ENCODE peak calls at places on chromosome 3, in six cellular contexts. X is lower lobe of right lung, L is GM12865, U is heart left ventricle, C is transverse colon, P is choroid plexus epithelial cell. Z is an unnamed sample.

GRCh38 chr3:70606018-70606417 is 293.6 kb upstream of the MDFIC2 start:
- DNase-seq in X (no peak), U (no peak), C (no peak), P (peak; percentile 5), L (no peak), Z (no peak)

GRCh38 chr3:11379824-11380281 is 107.7 kb downstream of the ATG7 start:
- DNase-seq in L (no peak), U (no peak), X (no peak), P (peak; percentile 44), C (no peak), Z (peak; percentile 58)

GRCh38 chr3:69008980-69009379 is 4.5 kb downstream of the EOGT start:
- DNase-seq in L (no peak), C (no peak), X (no peak), P (no peak), U (no peak), Z (no peak)

GRCh38 chr3:140276698-140277097 is 341.7 kb downstream of the CLSTN2 start:
- DNase-seq in P (peak; percentile 53), C (no peak), X (no peak), L (peak; percentile 27), U (no peak), Z (peak; percentile 10)

GRCh38 chr3:195403841-195404408 is 38.9 kb downstream of the ACAP2 start:
- DNase-seq in P (peak; percentile 52), L (no peak), U (no peak), C (no peak), X (no peak), Z (peak; percentile 9)

GRCh38 chr3:64623125-64623524 is 64.7 kb downstream of the ADAMTS9 start:
- DNase-seq in L (no peak), U (no peak), X (no peak), C (no peak), P (peak; percentile 11), Z (no peak)

GRCh38 chr3:40780341-40780800 is 255.6 kb downstream of the ZNF621 start:
- DNase-seq in P (peak; percentile 16), X (peak; percentile 78), C (peak; percentile 23), L (no peak), U (peak; percentile 83), Z (no peak)

GRCh38 chr3:129360224-129360623 is 68.2 kb downstream of the EFCAB12 start:
- DNase-seq in X (no peak), C (no peak), L (no peak), P (no peak), U (no peak), Z (no peak)

GRCh38 chr3:170593634-170594033 is 7.8 kb upstream of the SLC7A14 start:
- DNase-seq in C (no peak), P (no peak), X (no peak), U (no peak), L (no peak), Z (no peak)

GRCh38 chr3:39096775-39097174 is 10.7 kb downstream of the GORASP1 start:
- DNase-seq in U (no peak), C (no peak), X (no peak), L (no peak), P (peak; percentile 56), Z (no peak)

GRCh38 chr3:46276497-46277099 is 34.3 kb downstream of the CCR3 start:
- DNase-seq in U (peak; percentile 59), L (peak; percentile 82), C (peak; percentile 85), P (peak; percentile 18), X (peak; percentile 75), Z (no peak)

GRCh38 chr3:187088701-187089100 is 50.6 kb downstream of the RPL39L start:
- DNase-seq in C (no peak), U (no peak), X (no peak), L (no peak), P (no peak), Z (no peak)

GRCh38 chr3:197549261-197549885 is 6.4 kb downstream of the BDH1 start:
- DNase-seq in C (no peak), L (no peak), P (peak; percentile 48), X (no peak), U (no peak), Z (no peak)

GRCh38 chr3:127690823-127691452 is 18.2 kb downstream of the ABTB1 start:
- DNase-seq in P (peak; percentile 79), X (peak; percentile 62), L (peak; percentile 49), C (no peak), U (no peak), Z (peak; percentile 64)

GRCh38 chr3:29202368-29202767 is 78.5 kb upstream of the RBMS3 start:
- DNase-seq in X (no peak), P (peak; percentile 46), C (no peak), U (no peak), L (no peak), Z (peak; percentile 51)

GRCh38 chr3:57053122-57053521 is 7.3 kb upstream of the SPATA12 start:
- DNase-seq in L (no peak), P (no peak), U (no peak), C (no peak), X (no peak), Z (no peak)

GRCh38 chr3:194730369-194730768 is 44.7 kb downstream of the FAM43A start:
- DNase-seq in X (peak; percentile 58), U (no peak), C (peak; percentile 63), L (peak; percentile 41), P (no peak), Z (no peak)

DNA sequence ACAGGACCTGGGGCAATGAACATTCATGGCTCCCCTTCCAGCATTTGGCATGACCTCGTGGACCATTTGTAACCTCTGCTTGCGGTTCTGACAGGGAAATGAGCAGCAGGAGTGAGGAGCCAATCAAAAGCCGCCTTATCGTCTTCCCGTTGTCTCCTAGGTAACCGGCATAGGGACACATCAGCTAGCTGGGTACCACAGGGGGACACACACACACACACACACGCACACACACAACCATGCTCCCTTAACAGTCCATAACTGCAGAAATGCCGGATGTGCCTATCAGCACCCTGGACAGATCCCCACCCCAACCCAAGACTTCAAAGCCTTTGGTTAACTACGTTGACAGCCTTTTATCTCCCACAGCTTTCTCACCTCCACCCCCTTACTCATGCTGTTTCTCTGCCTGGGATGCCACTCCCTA is 53.4 kb upstream of the CCDC174 start:
- DNase-seq in X (no peak), C (no peak), U (no peak), P (peak; percentile 64), L (peak; percentile 33), Z (peak; percentile 45)
- H3K4me3 ChIP-seq in X (no peak overlapping the region), C (no peak overlapping the region), U (no peak overlapping the region), P (no peak overlapping the region), L (no peak overlapping the region), Z (no peak overlapping the region)

DNA sequence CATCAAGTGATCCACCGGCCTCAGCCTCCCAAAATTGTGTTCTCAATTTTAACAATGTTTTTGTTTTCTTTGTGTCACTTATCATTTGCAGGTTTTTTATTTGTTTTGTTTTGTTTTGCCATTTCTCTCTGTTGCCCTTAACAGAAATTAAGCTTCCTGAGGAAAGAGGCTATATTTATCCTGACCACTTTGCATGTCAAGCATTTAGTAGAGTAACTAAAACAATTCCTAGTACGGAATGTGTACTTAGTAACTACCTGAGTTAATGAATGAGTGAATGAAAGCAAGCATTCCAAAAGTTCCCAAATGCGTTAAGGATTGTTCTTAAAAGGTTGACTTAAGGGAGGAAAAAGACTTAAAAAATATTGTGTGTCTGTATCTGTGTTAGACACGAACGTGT is 193.1 kb downstream of the GBE1 start:
- DNase-seq in L (no peak), U (no peak), X (no peak), C (no peak), P (no peak), Z (no peak)
- TF ChIP-seq CTCF in L (no peak), U (no peak), X (no peak), C (no peak), P (no peak), Z (no peak)

GRCh38 chr3:184352149-184352785 is 9.1 kb downstream of the CLCN2 start:
- DNase-seq in P (no peak), L (no peak), X (no peak), U (no peak), C (peak; percentile 90), Z (no peak)
- H3K4me3 ChIP-seq in P (no peak overlapping the region), L (no peak overlapping the region), X (no peak overlapping the region), U (no peak overlapping the region), C (no peak overlapping the region), Z (no peak overlapping the region)

DNA sequence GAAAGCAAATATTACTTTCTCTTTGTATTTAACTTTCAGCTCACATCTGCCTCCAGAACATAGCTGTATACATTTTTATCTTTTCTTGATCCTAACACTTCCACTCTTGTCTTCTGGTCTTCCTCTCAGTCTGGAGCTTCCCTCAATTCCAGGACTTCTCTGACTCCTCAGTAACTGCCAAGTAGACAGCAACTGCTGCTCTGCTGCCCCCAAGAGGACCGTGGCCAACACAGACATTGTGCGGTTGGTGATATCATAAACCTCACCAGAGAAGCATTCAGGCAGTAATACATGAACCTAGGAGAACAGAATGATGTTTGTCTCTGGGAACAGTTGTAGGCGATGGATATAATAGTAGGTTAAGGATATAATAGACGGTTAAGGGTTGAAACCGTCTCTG is 45.2 kb upstream of the FGF12 start:
- DNase-seq in U (peak; percentile 33), C (no peak), P (peak; percentile 38), L (peak; percentile 26), X (no peak), Z (peak; percentile 14)
- TF ChIP-seq CTCF in U (peak; percentile 52), C (no peak), P (peak; percentile 59), L (peak; percentile 35), X (peak; percentile 44), Z (peak; percentile 41)

GRCh38 chr3:535566-536416 is 339.2 kb downstream of the CHL1 start:
- DNase-seq in U (no peak), C (peak; percentile 9), L (no peak), X (peak; percentile 56), P (peak; percentile 21), Z (peak; percentile 14)
- H3K4me3 ChIP-seq in U (no peak overlapping the region), C (peak overlapping the region; percentile 23), L (no peak overlapping the region), X (peak overlapping the region; percentile 46), P (peak overlapping the region; percentile 45), Z (peak overlapping the region; percentile 33)

GRCh38 chr3:115488410-115488809 is 134.9 kb upstream of the GAP43 start:
- DNase-seq in C (no peak), L (no peak), U (no peak), P (no peak), X (no peak), Z (no peak)
- TF ChIP-seq CTCF in C (no peak), L (no peak), U (no peak), P (no peak), X (no peak), Z (no peak)

DNA sequence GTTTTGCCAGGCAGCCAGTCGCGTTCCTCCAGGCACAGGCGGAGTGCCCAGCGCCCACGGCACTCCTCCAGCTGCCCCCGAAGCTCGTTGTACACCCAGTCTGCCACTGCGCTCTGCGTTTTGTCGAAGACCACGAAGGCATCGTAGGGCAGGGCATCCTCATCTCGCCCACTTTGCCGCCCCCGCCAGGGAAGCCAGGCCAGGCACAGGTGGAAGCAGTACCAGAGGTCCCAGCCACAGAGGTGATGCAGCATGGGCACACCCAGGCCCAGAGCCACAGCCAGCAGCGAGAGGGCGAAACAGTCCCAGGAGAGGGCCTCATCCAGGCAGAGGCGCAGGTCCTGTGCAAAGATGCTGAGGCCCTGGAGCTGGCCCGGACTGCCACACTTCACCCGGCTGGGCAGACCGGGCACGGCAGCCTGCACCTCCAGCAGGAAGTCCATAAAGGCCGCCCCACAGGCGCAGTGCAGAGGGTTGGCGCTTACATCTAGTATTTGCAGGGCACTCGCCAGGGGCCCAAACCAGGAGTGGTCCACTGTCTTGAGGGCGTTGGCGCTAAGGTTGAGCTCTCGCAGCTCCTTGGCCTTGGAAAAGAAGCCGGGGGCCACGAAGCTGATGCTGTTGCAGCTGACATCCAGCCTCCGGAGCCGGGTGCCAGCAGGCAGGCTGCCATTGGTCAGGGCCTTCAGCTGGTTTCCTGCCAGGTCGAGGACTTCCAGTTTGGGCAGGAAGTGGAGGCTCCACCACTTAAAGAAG is 3.7 kb downstream of the TLR9 start:
- DNase-seq in P (no peak), L (no peak), X (no peak), U (peak; percentile 33), C (no peak), Z (no peak)
- H3K4me3 ChIP-seq in P (no peak overlapping the region), L (no peak overlapping the region), X (peak overlapping the region; percentile 19), U (no peak overlapping the region), C (no peak overlapping the region), Z (no peak overlapping the region)

Z was measured in astrocyte of the spinal cord.